ENCODE peak calls at places on chromosome 2, in six cellular contexts. One of them, this sample, is unnamed.

GRCh38 chr2:128491845-128492244 is 173.2 kb upstream of the HS6ST1 start:
- DNase-seq in mucosa of gallbladder: no peak
- DNase-seq in PC-3: no peak
- DNase-seq in HS-5: no peak
- DNase-seq in neural crest cell: no peak
- DNase-seq in posterior cingulate gyrus: no peak
- DNase-seq in this sample: no peak

GRCh38 chr2:122236152-122236892 is 480.9 kb downstream of the TSN start:
- DNase-seq in mucosa of gallbladder: peak
- DNase-seq in PC-3: peak
- DNase-seq in HS-5: peak
- DNase-seq in neural crest cell: no peak
- DNase-seq in posterior cingulate gyrus: no peak
- DNase-seq in this sample: peak

GRCh38 chr2:215635071-215635787 is 199.4 kb upstream of the FN1 start:
- DNase-seq in mucosa of gallbladder: no peak
- DNase-seq in PC-3: peak
- DNase-seq in HS-5: no peak
- DNase-seq in neural crest cell: no peak
- DNase-seq in posterior cingulate gyrus: no peak
- DNase-seq in this sample: no peak

GRCh38 chr2:10294077-10294476 is 8.6 kb upstream of the HPCAL1 start:
- DNase-seq in mucosa of gallbladder: no peak
- DNase-seq in PC-3: no peak
- DNase-seq in HS-5: no peak
- DNase-seq in neural crest cell: no peak
- DNase-seq in posterior cingulate gyrus: no peak
- DNase-seq in this sample: no peak

GRCh38 chr2:231604101-231604684 is 11.5 kb downstream of the TEX44 start:
- DNase-seq in mucosa of gallbladder: peak
- DNase-seq in PC-3: no peak
- DNase-seq in HS-5: no peak
- DNase-seq in neural crest cell: peak
- DNase-seq in posterior cingulate gyrus: peak
- DNase-seq in this sample: no peak

GRCh38 chr2:100554788-100555407 is 7.9 kb upstream of the PDCL3 start:
- DNase-seq in mucosa of gallbladder: no peak
- DNase-seq in PC-3: no peak
- DNase-seq in HS-5: no peak
- DNase-seq in neural crest cell: no peak
- DNase-seq in posterior cingulate gyrus: no peak
- DNase-seq in this sample: no peak

GRCh38 chr2:101820519-101820918 is 123.0 kb downstream of the MAP4K4 start:
- DNase-seq in mucosa of gallbladder: no peak
- DNase-seq in PC-3: peak
- DNase-seq in HS-5: no peak
- DNase-seq in neural crest cell: no peak
- DNase-seq in posterior cingulate gyrus: no peak
- DNase-seq in this sample: peak

GRCh38 chr2:72114693-72115051 is 33.0 kb downstream of the CYP26B1 start:
- DNase-seq in mucosa of gallbladder: peak
- DNase-seq in PC-3: peak
- DNase-seq in HS-5: no peak
- DNase-seq in neural crest cell: no peak
- DNase-seq in posterior cingulate gyrus: no peak
- DNase-seq in this sample: no peak

GRCh38 chr2:181680937-181681811 is 857 bp upstream of the NEUROD1 start:
- DNase-seq in mucosa of gallbladder: no peak
- DNase-seq in PC-3: no peak
- DNase-seq in HS-5: no peak
- DNase-seq in neural crest cell: no peak
- DNase-seq in posterior cingulate gyrus: no peak
- DNase-seq in this sample: no peak

GRCh38 chr2:146523218-146523617 is 1321.6 kb upstream of the ACVR2A start:
- DNase-seq in mucosa of gallbladder: no peak
- DNase-seq in PC-3: peak
- DNase-seq in HS-5: no peak
- DNase-seq in neural crest cell: no peak
- DNase-seq in posterior cingulate gyrus: no peak
- DNase-seq in this sample: no peak

GRCh38 chr2:204431529-204431928 is 113.7 kb upstream of the PARD3B start:
- DNase-seq in mucosa of gallbladder: no peak
- DNase-seq in PC-3: no peak
- DNase-seq in HS-5: no peak
- DNase-seq in neural crest cell: no peak
- DNase-seq in posterior cingulate gyrus: no peak
- DNase-seq in this sample: no peak

GRCh38 chr2:48749820-48750739 is 5.4 kb downstream of the LHCGR start:
- DNase-seq in mucosa of gallbladder: no peak
- DNase-seq in PC-3: no peak
- DNase-seq in HS-5: no peak
- DNase-seq in neural crest cell: no peak
- DNase-seq in posterior cingulate gyrus: no peak
- DNase-seq in this sample: no peak

GRCh38 chr2:16508061-16508851 is 157.4 kb downstream of the CYRIA start:
- DNase-seq in mucosa of gallbladder: peak
- DNase-seq in PC-3: peak
- DNase-seq in HS-5: no peak
- DNase-seq in neural crest cell: peak
- DNase-seq in posterior cingulate gyrus: peak
- DNase-seq in this sample: peak

GRCh38 chr2:111121028-111121872 is 536 bp downstream of the BCL2L11 start:
- DNase-seq in mucosa of gallbladder: peak
- DNase-seq in PC-3: peak
- DNase-seq in HS-5: no peak
- DNase-seq in neural crest cell: peak
- DNase-seq in posterior cingulate gyrus: peak
- DNase-seq in this sample: no peak

GRCh38 chr2:109690822-109691541 is 76.8 kb downstream of the SOWAHC start:
- DNase-seq in mucosa of gallbladder: peak
- DNase-seq in PC-3: peak
- DNase-seq in HS-5: no peak
- DNase-seq in neural crest cell: no peak
- DNase-seq in posterior cingulate gyrus: no peak
- DNase-seq in this sample: no peak

GRCh38 chr2:218398437-218399390 is 954 bp upstream of the CTDSP1 start:
- DNase-seq in mucosa of gallbladder: peak
- DNase-seq in PC-3: peak
- DNase-seq in HS-5: no peak
- DNase-seq in neural crest cell: no peak
- DNase-seq in posterior cingulate gyrus: peak
- DNase-seq in this sample: peak